ENCODE peak calls at places on chromosomes 13 and 19, in six cellular contexts. I is B cell; K is SK-N-MC; M is AG04449; E is naive thymus-derived CD8-positive, alpha-beta T cell; C is frontal cortex. P is an unnamed sample.
A peak's percentile ranks its signal among the peaks of the same experiment; 100 is the strongest.

GRCh38 chr19:32324631-32325215 is 20.7 kb upstream of the ZNF507 start:
- DNase-seq in I (no peak), K (peak; percentile 51), M (no peak), E (no peak), C (no peak), P (peak; percentile 41)

GRCh38 chr19:39398297-39398864 is 7.2 kb downstream of the MED29 start:
- DNase-seq in I (peak; percentile 59), K (no peak), M (no peak), E (no peak), C (no peak), P (peak; percentile 73)

GRCh38 chr13:91372813-91373420 is 25.4 kb downstream of the MIR17HG start:
- DNase-seq in I (no peak), K (no peak), M (no peak), E (no peak), C (no peak), P (no peak)

GRCh38 chr19:17184381-17184841 is 30.7 kb upstream of the USE1 start:
- DNase-seq in I (peak; percentile 52), K (no peak), M (no peak), E (peak; percentile 73), C (no peak), P (no peak)

GRCh38 chr13:112626761-112627160 is 38.8 kb upstream of the TUBGCP3 start:
- DNase-seq in I (no peak), K (no peak), M (no peak), E (no peak), C (no peak), P (no peak)

GRCh38 chr13:112900691-112901091 is 68.3 kb upstream of the MCF2L start:
- DNase-seq in I (no peak), K (no peak), M (no peak), E (no peak), C (no peak), P (no peak)

GRCh38 chr13:48334534-48335127 is 31.1 kb downstream of the RB1 start:
- DNase-seq in I (peak; percentile 51), K (no peak), M (no peak), E (no peak), C (no peak), P (peak; percentile 56)

GRCh38 chr13:75550159-75550567 is 572 bp downstream of the UCHL3 start:
- DNase-seq in I (peak; percentile 7), K (no peak), M (no peak), E (no peak), C (no peak), P (peak; percentile 89)

GRCh38 chr13:24276310-24276709 is 33.1 kb upstream of the C1QTNF9 start:
- DNase-seq in I (peak; percentile 69), K (no peak), M (no peak), E (no peak), C (no peak), P (no peak)

GRCh38 chr13:60398949-60399589 is 2.0 kb downstream of the TDRD3 start:
- DNase-seq in I (no peak), K (no peak), M (no peak), E (no peak), C (no peak), P (peak; percentile 42)

GRCh38 chr19:2042485-2043268 is 8.4 kb downstream of the MKNK2 start:
- DNase-seq in I (no peak), K (no peak), M (no peak), E (no peak), C (no peak), P (no peak)

GRCh38 chr19:17075860-17076538 is 422 bp downstream of the MYO9B start:
- DNase-seq in I (peak; percentile 69), K (no peak), M (no peak), E (peak; percentile 80), C (peak; percentile 52), P (peak; percentile 63)

GRCh38 chr13:79508224-79508961 is 27.4 kb downstream of the NDFIP2 start:
- DNase-seq in I (no peak), K (no peak), M (no peak), E (no peak), C (no peak), P (no peak)

GRCh38 chr19:48718711-48719231 is 754 bp downstream of the MAMSTR start:
- DNase-seq in I (no peak), K (no peak), M (no peak), E (no peak), C (no peak), P (no peak)

GRCh38 chr19:49807174-49807830 is 5.8 kb downstream of the FUZ start:
- DNase-seq in I (peak; percentile 70), K (no peak), M (no peak), E (no peak), C (no peak), P (no peak)

P was measured in RKO.